ENCODE peak calls at places on chromosome 2, in ten cellular contexts. D is Kasumi-1; H is GM06990; O is iPS-NIHi11; K is stimulated activated CD8-positive, alpha-beta memory T cell treated with anti-CD3 and anti-CD28 coated beads, Interleukin-7, amount 100 ng/mL, for 1 hour; U is mucosa of gallbladder; T is HTR-8/SVneo; N is Calu3; I is mesothelial cell of epicardium; R is activated effector memory CD4-positive, alpha-beta T cell treated with anti-CD3 and anti-CD28 coated beads, Interleukin-2, amount 50 U/mL, for 16 hours. L is an unnamed sample.

GRCh38 chr2:2914252-2914651 is 463.4 kb downstream of the EIPR1 start:
- DNase-seq in D (no peak), H (no peak), O (no peak), K (no peak), U (no peak), T (no peak), N (no peak), I (no peak), R (peak; percentile 36), L (no peak)

GRCh38 chr2:133568172-133568571 is at the start of gene NCKAP5:
- DNase-seq in D (no peak), H (no peak), O (no peak), K (no peak), U (peak; percentile 73), T (no peak), N (no peak), I (no peak), R (no peak), L (peak; percentile 59)

GRCh38 chr2:130854301-130854700 is 17.6 kb downstream of the ARHGEF4 start:
- DNase-seq in D (no peak), H (no peak), O (no peak), K (no peak), U (no peak), T (no peak), N (no peak), I (no peak), R (no peak), L (no peak)

GRCh38 chr2:54757496-54757895 is 34.0 kb downstream of the EML6 start:
- DNase-seq in D (peak; percentile 68), H (peak; percentile 33), O (peak; percentile 36), K (no peak), U (no peak), T (no peak), N (no peak), I (no peak), R (no peak), L (peak; percentile 52)

GRCh38 chr2:195445639-195446038 is 211.4 kb upstream of the SLC39A10 start:
- DNase-seq in D (no peak), H (no peak), O (no peak), K (no peak), U (no peak), T (no peak), N (no peak), I (no peak), R (no peak), L (no peak)

GRCh38 chr2:173693164-173693563 is 272.0 kb downstream of the SP3 start:
- DNase-seq in D (no peak), H (no peak), O (no peak), K (no peak), U (no peak), T (no peak), N (no peak), I (no peak), R (no peak), L (no peak)

GRCh38 chr2:236536727-236537398 is 32.8 kb upstream of the ACKR3 start:
- DNase-seq in D (peak; percentile 9), H (peak; percentile 43), O (no peak), K (no peak), U (no peak), T (no peak), N (no peak), I (no peak), R (peak; percentile 79), L (no peak)

GRCh38 chr2:120794716-120795115 is 59.0 kb downstream of the GLI2 start:
- DNase-seq in D (no peak), H (no peak), O (no peak), K (no peak), U (no peak), T (no peak), N (no peak), I (no peak), R (no peak), L (peak; percentile 87)

GRCh38 chr2:41870948-41871522 is 176.8 kb upstream of the PKDCC start:
- DNase-seq in D (no peak), H (no peak), O (peak; percentile 64), K (no peak), U (no peak), T (no peak), N (no peak), I (no peak), R (no peak), L (peak; percentile 40)

GRCh38 chr2:84273406-84273805 is 185.7 kb downstream of the SUCLG1 start:
- DNase-seq in D (no peak), H (no peak), O (no peak), K (no peak), U (no peak), T (no peak), N (no peak), I (no peak), R (no peak), L (no peak)

GRCh38 chr2:140876015-140876414 is 1254.8 kb downstream of the LRP1B start:
- DNase-seq in D (peak; percentile 8), H (no peak), O (no peak), K (no peak), U (no peak), T (no peak), N (no peak), I (no peak), R (no peak), L (no peak)

GRCh38 chr2:47520825-47521665 is 118.1 kb downstream of the MSH2 start:
- DNase-seq in D (peak; percentile 76), H (peak; percentile 85), O (peak; percentile 84), K (peak; percentile 47), U (peak; percentile 47), T (peak; percentile 46), N (no peak), I (no peak), R (peak; percentile 90), L (peak; percentile 48)

GRCh38 chr2:233273120-233273519 is 21.6 kb downstream of the ATG16L1 start:
- DNase-seq in D (no peak), H (no peak), O (no peak), K (no peak), U (no peak), T (no peak), N (no peak), I (no peak), R (no peak), L (no peak)

GRCh38 chr2:119352357-119352756 is 14.3 kb downstream of the C2orf76 start:
- DNase-seq in D (peak; percentile 34), H (peak; percentile 59), O (peak; percentile 22), K (no peak), U (no peak), T (no peak), N (no peak), I (no peak), R (no peak), L (peak; percentile 5)

GRCh38 chr2:187329586-187329985 is 118.5 kb downstream of the CALCRL start:
- DNase-seq in D (no peak), H (no peak), O (no peak), K (no peak), U (no peak), T (no peak), N (no peak), I (no peak), R (no peak), L (no peak)

GRCh38 chr2:218516614-218517013 is 51.5 kb downstream of the USP37 start:
- DNase-seq in D (peak; percentile 30), H (no peak), O (peak; percentile 24), K (no peak), U (no peak), T (no peak), N (no peak), I (no peak), R (no peak), L (peak; percentile 9)

GRCh38 chr2:154952346-154953010 is 254.0 kb downstream of the KCNJ3 start:
- DNase-seq in D (no peak), H (no peak), O (peak; percentile 34), K (no peak), U (no peak), T (no peak), N (no peak), I (no peak), R (no peak), L (no peak)

GRCh38 chr2:16773080-16773713 is 107.6 kb upstream of the CYRIA start:
- DNase-seq in D (peak; percentile 72), H (no peak), O (peak; percentile 66), K (no peak), U (no peak), T (peak; percentile 10), N (peak; percentile 48), I (no peak), R (no peak), L (peak; percentile 43)

GRCh38 chr2:48113767-48114166 is 207.5 kb upstream of the FBXO11 start:
- DNase-seq in D (no peak), H (no peak), O (no peak), K (no peak), U (no peak), T (no peak), N (no peak), I (no peak), R (no peak), L (no peak)

GRCh38 chr2:11656252-11656651 is 13.7 kb downstream of the NTSR2 start:
- DNase-seq in D (no peak), H (no peak), O (no peak), K (no peak), U (no peak), T (no peak), N (no peak), I (no peak), R (no peak), L (no peak)

GRCh38 chr2:128445533-128445900 is 126.8 kb upstream of the HS6ST1 start:
- DNase-seq in D (no peak), H (no peak), O (no peak), K (no peak), U (no peak), T (no peak), N (no peak), I (no peak), R (peak; percentile 10), L (no peak)

GRCh38 chr2:125745514-125745913 is 910.4 kb upstream of the GYPC start:
- DNase-seq in D (peak; percentile 80), H (no peak), O (peak; percentile 43), K (no peak), U (peak; percentile 35), T (no peak), N (peak; percentile 2), I (no peak), R (no peak), L (no peak)

GRCh38 chr2:178223806-178224205 is 29.5 kb downstream of the OSBPL6 start:
- DNase-seq in D (no peak), H (no peak), O (no peak), K (no peak), U (no peak), T (no peak), N (no peak), I (no peak), R (no peak), L (no peak)

GRCh38 chr2:203690110-203691047 is 16.1 kb upstream of the CD28 start:
- DNase-seq in D (no peak), H (no peak), O (no peak), K (no peak), U (no peak), T (no peak), N (no peak), I (no peak), R (no peak), L (peak; percentile 55)

GRCh38 chr2:217774232-217774631 is 228.6 kb downstream of the TNS1 start:
- DNase-seq in D (no peak), H (no peak), O (no peak), K (no peak), U (peak; percentile 41), T (no peak), N (no peak), I (no peak), R (no peak), L (no peak)

GRCh38 chr2:172270278-172271079 is 156.9 kb upstream of the ITGA6 start:
- DNase-seq in D (no peak), H (no peak), O (no peak), K (no peak), U (peak; percentile 34), T (no peak), N (no peak), I (no peak), R (no peak), L (no peak)

GRCh38 chr2:67689186-67689585 is 292.1 kb downstream of the ETAA1 start:
- DNase-seq in D (no peak), H (no peak), O (no peak), K (no peak), U (no peak), T (no peak), N (no peak), I (no peak), R (no peak), L (no peak)

GRCh38 chr2:25274868-25275574 is 66.7 kb downstream of the DNMT3A start:
- DNase-seq in D (peak; percentile 16), H (no peak), O (no peak), K (no peak), U (no peak), T (no peak), N (no peak), I (no peak), R (peak; percentile 85), L (peak; percentile 15)